ENCODE peak calls at places on chromosomes 1 and 21, in eight cellular contexts. S is breast epithelium, B is AG04450, K is keratinocyte, F is brain microvascular endothelial cell, P is heart right ventricle, C is uterus, A is stomach. G is an unnamed sample. For H3K27me3, the result is how much of the 10 kb centered on the place peaks cover.

GRCh38 chr1:165678509-165678908 is 19.9 kb downstream of the ALDH9A1 start:
- DNase-seq in P (no peak), B (no peak), S (no peak), C (no peak), K (no peak), F (no peak), A (no peak), G (no peak)

GRCh38 chr1:52506349-52506748 is 46.5 kb downstream of the TUT4 start:
- DNase-seq in A (no peak), S (no peak), B (no peak), C (no peak), F (no peak), P (no peak), K (no peak), G (no peak)

GRCh38 chr1:158930504-158930903 is 848 bp upstream of the PYHIN1 start:
- DNase-seq in F (no peak), S (no peak), A (no peak), B (no peak), K (no peak), P (no peak), C (no peak), G (no peak)

GRCh38 chr1:34926156-34926555 is 3.3 kb downstream of the DLGAP3 start:
- DNase-seq in F (no peak), K (no peak), C (no peak), A (no peak), S (no peak), B (no peak), P (no peak), G (no peak)

GRCh38 chr1:46409063-46409372 is 14.9 kb downstream of the FAAH start:
- DNase-seq in C (no peak), P (no peak), B (no peak), A (no peak), F (no peak), K (no peak), S (no peak), G (no peak)

GRCh38 chr21:14864211-14865021 is 200.4 kb downstream of the NRIP1 start:
- DNase-seq in S (no peak), P (peak), A (peak), C (peak), B (peak), K (no peak), F (peak), G (no peak)

GRCh38 chr1:91891486-91891885 is 5.5 kb upstream of the TGFBR3 start:
- DNase-seq in S (no peak), A (no peak), C (peak), F (no peak), P (no peak), B (peak), K (no peak), G (no peak)

GRCh38 chr1:201354901-201355295 is 22.6 kb downstream of the TNNT2 start:
- DNase-seq in P (no peak), S (no peak), B (no peak), F (no peak), C (no peak), A (no peak), K (no peak), G (no peak)

GRCh38 chr1:69700770-69701169 is 133.0 kb downstream of the LRRC7 start:
- DNase-seq in S (no peak), K (no peak), P (no peak), A (no peak), B (no peak), F (peak), C (no peak), G (no peak)

GRCh38 chr21:33132054-33132453 is 62.1 kb downstream of the OLIG1 start:
- DNase-seq in K (no peak), P (no peak), F (no peak), A (no peak), C (no peak), B (no peak), S (no peak), G (no peak)

GRCh38 chr1:72845342-72845741 is 563.0 kb upstream of the NEGR1 start:
- DNase-seq in S (no peak), B (no peak), F (peak), A (no peak), K (no peak), P (no peak), C (no peak), G (no peak)

GRCh38 chr1:22373252-22373651 is 78.4 kb upstream of the ZBTB40 start:
- DNase-seq in S (no peak), C (no peak), F (no peak), A (no peak), B (no peak), P (no peak), K (no peak), G (no peak)

GRCh38 chr1:159980076-159980475 is 26.0 kb upstream of the SLAMF9 start:
- DNase-seq in S (no peak), C (no peak), B (no peak), K (no peak), P (no peak), F (no peak), A (no peak), G (no peak)

GRCh38 chr1:114154146-114154962 is 685 bp upstream of the SYT6 start:
- DNase-seq in A (no peak), P (no peak), B (no peak), K (no peak), S (no peak), C (no peak), F (no peak), G (no peak)

GRCh38 chr1:24752305-24752704 is 7.1 kb downstream of the CLIC4 start:
- DNase-seq in B (no peak), F (no peak), P (no peak), A (no peak), S (no peak), C (no peak), K (no peak), G (no peak)
- H3K4me3 ChIP-seq in B (no peak), F (no peak), P (no peak), A (no peak), S (no peak), C (no peak), K (no peak), G (no peak)

DNA sequence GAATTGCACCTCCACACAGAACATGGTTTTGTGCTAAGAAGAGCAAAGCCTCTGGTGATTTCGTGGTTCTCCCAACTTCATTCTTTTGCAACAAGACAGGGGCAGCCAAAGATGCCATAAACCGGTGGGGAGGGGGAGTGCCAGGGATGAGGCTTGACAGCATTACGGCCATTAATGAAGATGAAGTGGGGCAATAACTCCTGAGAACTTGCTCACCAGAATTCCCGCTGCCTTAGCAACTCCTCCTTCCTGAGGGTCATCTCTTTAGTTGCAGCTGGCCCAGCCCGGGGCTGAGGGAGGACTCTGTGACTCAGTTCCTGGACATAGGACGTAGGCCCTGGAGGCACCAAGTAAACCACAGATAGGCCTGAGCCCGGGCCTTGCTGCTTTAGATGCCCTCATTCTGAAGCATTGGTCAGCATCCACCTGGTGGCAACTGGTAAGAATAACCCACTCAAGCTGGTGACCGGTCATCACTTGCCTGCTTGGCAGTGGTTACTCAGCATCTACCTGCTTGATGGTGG is 330.2 kb downstream of the RRAGC start:
- DNase-seq in A (no peak), F (no peak), B (no peak), K (no peak), C (no peak), S (no peak), P (no peak), G (no peak)
- TF ChIP-seq CTCF in A (no peak), F (no peak), B (no peak), K (no peak), C (no peak), S (no peak), P (no peak), G (no peak)

GRCh38 chr1:79695133-79695532 is 688.6 kb upstream of the ADGRL4 start:
- DNase-seq in S (no peak), C (no peak), B (no peak), F (no peak), K (no peak), A (no peak), P (no peak), G (peak)

GRCh38 chr1:79692519-79692918 is 686.0 kb upstream of the ADGRL4 start:
- DNase-seq in F (no peak), P (no peak), A (no peak), B (no peak), S (no peak), C (no peak), K (no peak), G (no peak)

GRCh38 chr1:79688932-79689331 is 682.4 kb upstream of the ADGRL4 start:
- DNase-seq in P (no peak), B (no peak), C (no peak), A (no peak), K (no peak), F (no peak), S (no peak), G (no peak)

DNA sequence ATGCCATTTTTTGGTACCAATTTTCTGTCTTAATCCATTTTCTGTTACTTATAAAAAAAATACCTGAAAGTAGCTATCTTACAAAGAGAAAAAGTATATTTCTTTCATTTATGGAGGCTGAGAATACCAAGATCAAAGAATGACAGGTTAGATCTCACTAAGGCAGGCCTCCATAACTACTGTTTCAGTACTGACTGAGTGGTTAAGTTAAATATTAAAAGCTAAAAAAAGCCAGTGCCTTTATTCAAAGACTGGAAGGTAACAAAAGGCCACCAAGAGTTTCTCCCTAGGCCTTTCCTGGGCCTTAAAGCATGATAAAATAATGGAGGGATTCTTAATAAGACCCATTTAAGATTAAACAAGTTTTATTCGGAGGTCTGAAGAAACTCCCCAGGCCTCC is 687.7 kb upstream of the ADGRL4 start:
- DNase-seq in S (no peak), K (no peak), A (no peak), P (no peak), F (no peak), B (no peak), C (no peak), G (no peak)
- H3K27me3 ChIP-seq in S (under half), K (under half), A (under half), P (under half), F (under half), B (under half), C (under half), G (under half)

GRCh38 chr1:40784771-40785151 is 1.2 kb downstream of the KCNQ4 start:
- DNase-seq in K (no peak), A (peak), C (peak), P (no peak), S (no peak), F (no peak), B (no peak), G (no peak)
- H3K4me3 ChIP-seq in K (no peak), A (peak), C (peak), P (peak), S (peak), F (no peak), B (no peak), G (no peak)

G was measured in kidney epithelial cell.